ENCODE peak calls at places on chromosomes 5 and 9, in seven cellular contexts. E is HCT116, Y is SK-N-SH, G is HepG2, F is GM12878, P is H1, M is K562. T is an unnamed sample.

GRCh38 chr9:102867488-102867887 is 127.6 kb upstream of the CYLC2 start:
- DNase-seq in P (no peak), G (peak; percentile 1), Y (no peak), E (no peak), F (no peak), M (no peak), T (no peak)

GRCh38 chr5:107502711-107503110 is 168.0 kb downstream of the EFNA5 start:
- DNase-seq in M (no peak), P (no peak), E (no peak), G (no peak), Y (peak; percentile 61), F (no peak), T (no peak)

GRCh38 chr9:4706971-4707622 is 27.7 kb downstream of the CDC37L1 start:
- DNase-seq in E (no peak), M (no peak), P (no peak), F (no peak), Y (no peak), G (no peak), T (no peak)

GRCh38 chr9:115930472-115930871 is 223.1 kb upstream of the PAPPA start:
- DNase-seq in Y (no peak), G (no peak), E (no peak), P (no peak), M (no peak), F (no peak), T (no peak)

GRCh38 chr5:97499605-97500004 is 316.6 kb upstream of the RIOK2 start:
- DNase-seq in E (no peak), M (no peak), G (no peak), Y (no peak), F (no peak), P (no peak), T (peak; percentile 42)

GRCh38 chr5:133389066-133389590 is 223.2 kb downstream of the FSTL4 start:
- DNase-seq in P (no peak), E (no peak), Y (no peak), G (no peak), F (no peak), M (no peak), T (peak; percentile 24)

GRCh38 chr9:35733109-35733541 is 659 bp downstream of the CREB3 start:
- DNase-seq in P (peak; percentile 56), F (no peak), Y (peak; percentile 43), M (peak; percentile 66), G (peak; percentile 60), E (peak; percentile 79), T (peak; percentile 29)

GRCh38 chr5:98314262-98314661 is 459.2 kb upstream of the RGMB start:
- DNase-seq in F (no peak), M (no peak), E (no peak), G (no peak), P (no peak), Y (no peak), T (no peak)

GRCh38 chr5:37553720-37554402 is 174.7 kb downstream of the WDR70 start:
- DNase-seq in E (no peak), M (peak; percentile 9), F (no peak), G (no peak), Y (no peak), P (no peak), T (no peak)

GRCh38 chr5:77995793-77996409 is 219.8 kb upstream of the TBCA start:
- DNase-seq in Y (no peak), F (no peak), G (no peak), M (no peak), P (no peak), E (no peak), T (no peak)

DNA sequence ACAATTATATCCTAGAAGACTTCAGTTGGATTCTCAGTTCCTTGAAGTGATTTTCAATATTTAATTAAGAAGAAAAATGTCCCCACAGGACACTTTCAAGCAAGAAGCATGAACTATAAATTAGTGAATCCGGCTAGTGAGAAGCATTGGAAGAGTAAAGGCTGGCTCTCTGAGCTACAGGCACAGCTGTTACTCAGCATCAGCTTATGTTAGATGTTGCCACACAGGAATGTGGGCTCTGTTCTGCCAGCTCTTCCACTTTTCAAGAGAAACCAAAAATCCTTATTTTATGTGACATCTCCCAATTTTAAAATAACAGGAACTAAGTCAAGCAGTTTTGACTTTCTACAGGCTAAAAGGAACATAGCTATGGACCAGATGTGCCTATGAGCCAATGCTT is 14.9 kb downstream of the ZNF474 start:
- DNase-seq in E (no peak), P (no peak), Y (no peak), G (no peak), F (no peak), M (no peak), T (no peak)
- TF ChIP-seq JUND in E (no peak), P (no peak), Y (no peak), G (no peak), F (no peak), M (no peak), T (no peak)

GRCh38 chr9:105004466-105005090 is 76.6 kb upstream of the ABCA1 start:
- DNase-seq in M (no peak), F (no peak), Y (no peak), P (no peak), G (no peak), E (no peak), T (no peak)

GRCh38 chr9:105006514-105006913 is 78.6 kb upstream of the ABCA1 start:
- DNase-seq in F (no peak), Y (no peak), G (no peak), E (no peak), P (no peak), M (no peak), T (no peak)

DNA sequence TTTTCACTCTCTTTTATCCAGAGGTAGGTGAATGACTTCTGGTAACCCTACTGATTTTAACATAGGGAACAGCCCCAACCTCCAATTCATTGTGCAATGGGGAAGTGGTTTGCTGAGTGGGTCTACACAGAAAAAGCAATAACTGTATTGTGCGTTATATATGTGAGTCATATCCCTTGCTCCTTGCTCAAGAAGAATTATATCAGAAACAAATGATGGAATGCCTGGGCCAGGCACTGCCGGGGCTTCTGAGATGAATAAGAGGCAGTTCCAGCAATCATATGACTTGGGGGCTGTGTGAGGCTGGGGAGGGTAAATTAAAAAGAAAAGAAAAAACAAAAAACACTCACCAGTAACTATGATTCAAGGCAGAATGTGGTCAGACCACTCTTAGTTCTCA is 79.2 kb upstream of the ABCA1 start:
- DNase-seq in F (no peak), Y (no peak), G (no peak), P (no peak), M (no peak), E (no peak), T (no peak)
- TF ChIP-seq JUND in F (no peak), Y (peak; percentile 67), G (no peak), P (no peak), M (no peak), E (no peak), T (no peak)

GRCh38 chr9:108209132-108209700 is 646.6 kb downstream of the ACTL7B start:
- DNase-seq in F (no peak), G (no peak), Y (no peak), E (no peak), M (no peak), P (no peak), T (no peak)
- TF ChIP-seq JUND in F (no peak), G (no peak), Y (no peak), E (no peak), M (no peak), P (no peak), T (no peak)

GRCh38 chr5:1012316-1012841 is 3.8 kb downstream of the NKD2 start:
- DNase-seq in F (no peak), G (no peak), P (no peak), M (no peak), Y (no peak), E (no peak), T (no peak)
- TF ChIP-seq JUND in F (no peak), G (no peak), P (no peak), M (no peak), Y (no peak), E (no peak), T (no peak)